ENCODE peak calls at places on chromosomes 7 and 10, in four cellular contexts. One of them, this sample, is unnamed. For H3K4me1 and H3K27me3, the result is how much of the 10 kb centered on the place peaks cover.

GRCh38 chr7:68787586-68787985 is 810.7 kb upstream of the AUTS2 start:
- DNase-seq in cardiac muscle cell: no peak
- DNase-seq in right cardiac atrium: no peak
- DNase-seq in heart right ventricle: no peak
- DNase-seq in this sample: no peak

GRCh38 chr7:80154656-80155325 is 20.2 kb downstream of the GNAI1 start:
- DNase-seq in cardiac muscle cell: peak
- DNase-seq in heart right ventricle: no peak
- DNase-seq in right cardiac atrium: no peak
- DNase-seq in this sample: no peak

GRCh38 chr7:96322373-96322695 is 436 bp upstream of the SLC25A13 start:
- DNase-seq in heart right ventricle: no peak
- DNase-seq in cardiac muscle cell: no peak
- DNase-seq in right cardiac atrium: no peak
- DNase-seq in this sample: no peak

GRCh38 chr10:77496941-77497420 is 140.6 kb downstream of the KCNMA1 start:
- DNase-seq in cardiac muscle cell: no peak
- DNase-seq in right cardiac atrium: no peak
- DNase-seq in heart right ventricle: no peak
- DNase-seq in this sample: no peak

GRCh38 chr7:131843862-131844261 is 287.4 kb upstream of the PODXL start:
- DNase-seq in right cardiac atrium: peak
- DNase-seq in cardiac muscle cell: peak
- DNase-seq in heart right ventricle: peak
- DNase-seq in this sample: no peak

GRCh38 chr7:2611921-2612320 is 19.9 kb upstream of the TTYH3 start:
- DNase-seq in right cardiac atrium: no peak
- DNase-seq in heart right ventricle: no peak
- DNase-seq in cardiac muscle cell: no peak
- DNase-seq in this sample: no peak

GRCh38 chr10:79904671-79905321 is 44.1 kb downstream of the SFTPD start:
- DNase-seq in right cardiac atrium: peak
- DNase-seq in heart right ventricle: peak
- DNase-seq in cardiac muscle cell: peak
- DNase-seq in this sample: peak

GRCh38 chr10:69744971-69745370 is 56.7 kb upstream of the COL13A1 start:
- DNase-seq in cardiac muscle cell: no peak
- DNase-seq in right cardiac atrium: no peak
- DNase-seq in heart right ventricle: no peak
- DNase-seq in this sample: no peak

GRCh38 chr10:52786098-52786497 is 13.5 kb upstream of the MBL2 start:
- DNase-seq in cardiac muscle cell: no peak
- DNase-seq in heart right ventricle: no peak
- DNase-seq in right cardiac atrium: no peak
- DNase-seq in this sample: no peak

GRCh38 chr7:139118803-139119485 is 9.4 kb upstream of the ZC3HAV1 start:
- DNase-seq in right cardiac atrium: no peak
- DNase-seq in cardiac muscle cell: peak
- DNase-seq in heart right ventricle: no peak
- DNase-seq in this sample: peak

GRCh38 chr10:35834916-35835499 is 192.9 kb upstream of the FZD8 start:
- DNase-seq in heart right ventricle: no peak
- DNase-seq in right cardiac atrium: no peak
- DNase-seq in cardiac muscle cell: no peak
- DNase-seq in this sample: no peak

GRCh38 chr10:21496285-21497176 is 29.0 kb downstream of the SKIDA1 start:
- DNase-seq in cardiac muscle cell: peak
- DNase-seq in heart right ventricle: peak
- DNase-seq in right cardiac atrium: peak
- DNase-seq in this sample: peak

GRCh38 chr10:3622427-3622826 is 162.6 kb downstream of the KLF6 start:
- DNase-seq in heart right ventricle: no peak
- DNase-seq in right cardiac atrium: no peak
- DNase-seq in cardiac muscle cell: no peak
- DNase-seq in this sample: peak

GRCh38 chr10:86959737-86960002 is 1.3 kb downstream of the SNCG start:
- DNase-seq in right cardiac atrium: no peak
- DNase-seq in heart right ventricle: no peak
- DNase-seq in cardiac muscle cell: no peak
- DNase-seq in this sample: no peak

GRCh38 chr10:24894309-24894708 is 58.1 kb downstream of the PRTFDC1 start:
- DNase-seq in heart right ventricle: no peak
- DNase-seq in cardiac muscle cell: peak
- DNase-seq in right cardiac atrium: no peak
- DNase-seq in this sample: no peak

GRCh38 chr10:71528371-71529202 is 131.9 kb downstream of the CDH23 start:
- DNase-seq in cardiac muscle cell: no peak
- DNase-seq in heart right ventricle: no peak
- DNase-seq in right cardiac atrium: no peak
- DNase-seq in this sample: no peak

GRCh38 chr10:121580276-121581116 is 17.7 kb downstream of the FGFR2 start:
- DNase-seq in cardiac muscle cell: no peak
- DNase-seq in right cardiac atrium: no peak
- DNase-seq in heart right ventricle: no peak
- DNase-seq in this sample: no peak

GRCh38 chr10:133378251-133379096 is 588 bp upstream of the PAOX start:
- DNase-seq in heart right ventricle: peak
- DNase-seq in cardiac muscle cell: peak
- DNase-seq in right cardiac atrium: peak
- DNase-seq in this sample: peak

GRCh38 chr7:158272091-158272490 is 315.5 kb downstream of the PTPRN2 start:
- DNase-seq in right cardiac atrium: no peak
- DNase-seq in heart right ventricle: no peak
- DNase-seq in cardiac muscle cell: no peak
- DNase-seq in this sample: no peak

GRCh38 chr7:93861325-93861949 is 29.1 kb downstream of the TFPI2 start:
- DNase-seq in cardiac muscle cell: no peak
- DNase-seq in right cardiac atrium: no peak
- DNase-seq in heart right ventricle: no peak
- DNase-seq in this sample: no peak

GRCh38 chr10:78465456-78465855 is 431.8 kb downstream of the RPS24 start:
- DNase-seq in right cardiac atrium: no peak
- DNase-seq in cardiac muscle cell: no peak
- DNase-seq in heart right ventricle: no peak
- DNase-seq in this sample: no peak

GRCh38 chr10:62728479-62728878 is 76.0 kb upstream of the ADO start:
- DNase-seq in cardiac muscle cell: peak
- DNase-seq in right cardiac atrium: no peak
- DNase-seq in heart right ventricle: no peak
- DNase-seq in this sample: no peak

GRCh38 chr7:117796889-117797288 is 76.4 kb downstream of the CTTNBP2 start:
- DNase-seq in right cardiac atrium: no peak
- DNase-seq in cardiac muscle cell: no peak
- DNase-seq in heart right ventricle: no peak
- DNase-seq in this sample: no peak

GRCh38 chr10:17199351-17199804 is 2.1 kb downstream of the TRDMT1 start:
- DNase-seq in right cardiac atrium: no peak
- DNase-seq in cardiac muscle cell: peak
- DNase-seq in heart right ventricle: no peak
- DNase-seq in this sample: no peak

GRCh38 chr10:15120523-15120922 is 23.4 kb downstream of the RPP38 start:
- DNase-seq in right cardiac atrium: no peak
- DNase-seq in cardiac muscle cell: peak
- DNase-seq in heart right ventricle: no peak
- DNase-seq in this sample: no peak

GRCh38 chr10:123270221-123270620 is 116.0 kb downstream of the BUB3 start:
- DNase-seq in heart right ventricle: no peak
- DNase-seq in right cardiac atrium: no peak
- DNase-seq in cardiac muscle cell: peak
- DNase-seq in this sample: no peak

GRCh38 chr10:70699659-70700174 is 27.4 kb downstream of the ADAMTS14 start:
- DNase-seq in cardiac muscle cell: no peak
- DNase-seq in right cardiac atrium: no peak
- DNase-seq in heart right ventricle: no peak
- DNase-seq in this sample: no peak

GRCh38 chr10:102493771-102494170 is 8.7 kb downstream of the ACTR1A start:
- DNase-seq in cardiac muscle cell: no peak
- DNase-seq in right cardiac atrium: no peak
- DNase-seq in heart right ventricle: no peak
- DNase-seq in this sample: no peak

GRCh38 chr10:28991326-28991725 is 297.5 kb upstream of the LYZL1 start:
- DNase-seq in right cardiac atrium: no peak
- DNase-seq in cardiac muscle cell: peak
- DNase-seq in heart right ventricle: peak
- DNase-seq in this sample: no peak

GRCh38 chr7:54932818-54933543 is 85.8 kb upstream of the EGFR start:
- DNase-seq in right cardiac atrium: peak
- DNase-seq in heart right ventricle: peak
- DNase-seq in cardiac muscle cell: peak
- DNase-seq in this sample: no peak

GRCh38 chr7:149885191-149886017 is 11.6 kb downstream of the ATP6V0E2 start:
- DNase-seq in cardiac muscle cell: no peak
- DNase-seq in right cardiac atrium: no peak
- DNase-seq in heart right ventricle: no peak
- DNase-seq in this sample: no peak

GRCh38 chr7:48876087-48876486 is 48.3 kb upstream of the CDC14C start:
- DNase-seq in heart right ventricle: no peak
- DNase-seq in cardiac muscle cell: no peak
- DNase-seq in right cardiac atrium: no peak
- DNase-seq in this sample: no peak

GRCh38 chr10:73183882-73184281 is 16.0 kb downstream of the FAM149B1 start:
- DNase-seq in heart right ventricle: no peak
- DNase-seq in right cardiac atrium: no peak
- DNase-seq in cardiac muscle cell: peak
- DNase-seq in this sample: no peak

GRCh38 chr10:35126062-35126529 is 550 bp upstream of the CREM start:
- DNase-seq in right cardiac atrium: no peak
- DNase-seq in cardiac muscle cell: no peak
- DNase-seq in heart right ventricle: no peak
- DNase-seq in this sample: no peak

GRCh38 chr7:102916881-102917280 is 4.1 kb downstream of the LRRC17 start:
- DNase-seq in cardiac muscle cell: no peak
- DNase-seq in heart right ventricle: no peak
- DNase-seq in right cardiac atrium: no peak
- DNase-seq in this sample: no peak

GRCh38 chr7:38000272-38000671 is 79.8 kb downstream of the EPDR1 start:
- DNase-seq in cardiac muscle cell: peak
- DNase-seq in right cardiac atrium: no peak
- DNase-seq in heart right ventricle: no peak
- DNase-seq in this sample: no peak
- H3K4me1 ChIP-seq in cardiac muscle cell: under half
- H3K4me1 ChIP-seq in right cardiac atrium: under half
- H3K4me1 ChIP-seq in heart right ventricle: under half
- H3K4me1 ChIP-seq in this sample: under half

GRCh38 chr10:30083934-30084333 is 24.5 kb upstream of the JCAD start:
- DNase-seq in right cardiac atrium: no peak
- DNase-seq in cardiac muscle cell: no peak
- DNase-seq in heart right ventricle: no peak
- DNase-seq in this sample: no peak
- H3K27me3 ChIP-seq in right cardiac atrium: under half
- H3K27me3 ChIP-seq in cardiac muscle cell: under half
- H3K27me3 ChIP-seq in heart right ventricle: under half
- H3K27me3 ChIP-seq in this sample: under half

GRCh38 chr10:60480865-60481563 is 91.3 kb upstream of the ANK3 start:
- DNase-seq in heart right ventricle: peak
- DNase-seq in right cardiac atrium: peak
- DNase-seq in cardiac muscle cell: peak
- DNase-seq in this sample: no peak
- H3K4me1 ChIP-seq in heart right ventricle: under half
- H3K4me1 ChIP-seq in right cardiac atrium: under half
- H3K4me1 ChIP-seq in cardiac muscle cell: under half
- H3K4me1 ChIP-seq in this sample: under half

GRCh38 chr10:42952358-42952757 is 124.5 kb upstream of the RET start:
- DNase-seq in right cardiac atrium: no peak
- DNase-seq in heart right ventricle: peak
- DNase-seq in cardiac muscle cell: no peak
- DNase-seq in this sample: no peak

GRCh38 chr10:42954776-42955492 is 121.9 kb upstream of the RET start:
- DNase-seq in cardiac muscle cell: no peak
- DNase-seq in heart right ventricle: no peak
- DNase-seq in right cardiac atrium: no peak
- DNase-seq in this sample: no peak

GRCh38 chr10:42953684-42954674 is 122.9 kb upstream of the RET start:
- DNase-seq in cardiac muscle cell: no peak
- DNase-seq in heart right ventricle: no peak
- DNase-seq in right cardiac atrium: no peak
- DNase-seq in this sample: no peak

GRCh38 chr10:42951486-42952251 is 125.2 kb upstream of the RET start:
- DNase-seq in heart right ventricle: peak
- DNase-seq in cardiac muscle cell: peak
- DNase-seq in right cardiac atrium: peak
- DNase-seq in this sample: no peak

DNA sequence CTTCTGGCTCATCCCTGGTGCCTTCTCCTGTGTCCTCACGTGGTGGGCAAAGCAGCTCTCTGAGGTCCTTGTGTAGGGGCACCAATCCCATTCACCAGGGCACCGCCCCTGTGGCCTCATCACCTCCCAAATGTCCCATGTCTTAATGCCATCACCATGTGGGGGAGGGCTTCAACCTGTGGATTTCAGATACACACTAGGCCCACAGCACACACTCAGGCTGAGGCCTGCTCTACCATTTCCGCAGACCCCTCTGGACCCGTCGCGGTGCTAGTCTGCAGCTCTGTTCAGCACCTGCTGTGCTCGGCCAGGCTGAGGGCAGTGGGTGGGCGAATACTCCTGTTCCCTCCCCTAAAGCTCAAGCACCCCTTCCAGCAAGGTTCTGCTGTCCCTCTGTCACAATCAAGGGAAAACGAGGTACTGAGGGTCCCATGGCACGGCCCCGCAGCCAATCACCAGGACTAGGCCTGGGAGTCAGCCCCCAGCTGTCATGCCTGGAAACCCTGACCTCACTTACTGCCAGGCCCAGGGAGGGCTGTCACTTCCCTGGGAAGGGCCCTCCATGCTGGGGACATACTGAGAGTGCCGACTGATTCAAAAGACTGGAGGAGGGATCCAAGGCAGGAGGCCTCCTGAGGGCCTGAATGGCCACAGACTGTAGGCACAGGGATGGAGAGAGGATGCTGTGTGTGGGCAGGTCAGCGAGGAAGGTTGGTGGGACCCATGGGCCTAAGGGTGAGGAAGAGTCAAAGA is 123.8 kb upstream of the RET start:
- DNase-seq in heart right ventricle: no peak
- DNase-seq in cardiac muscle cell: no peak
- DNase-seq in right cardiac atrium: no peak
- DNase-seq in this sample: no peak
- H3K27me3 ChIP-seq in heart right ventricle: under half
- H3K27me3 ChIP-seq in cardiac muscle cell: under half
- H3K27me3 ChIP-seq in right cardiac atrium: under half
- H3K27me3 ChIP-seq in this sample: under half

GRCh38 chr10:22681301-22681700 is 33.1 kb downstream of the PIP4K2A start:
- DNase-seq in heart right ventricle: no peak
- DNase-seq in right cardiac atrium: no peak
- DNase-seq in cardiac muscle cell: no peak
- DNase-seq in this sample: no peak
- H3K4me1 ChIP-seq in heart right ventricle: under half
- H3K4me1 ChIP-seq in right cardiac atrium: under half
- H3K4me1 ChIP-seq in cardiac muscle cell: under half
- H3K4me1 ChIP-seq in this sample: half or more

GRCh38 chr10:113620486-113620885 is 43.4 kb downstream of the NRAP start:
- DNase-seq in cardiac muscle cell: no peak
- DNase-seq in right cardiac atrium: no peak
- DNase-seq in heart right ventricle: no peak
- DNase-seq in this sample: no peak
- H3K27me3 ChIP-seq in cardiac muscle cell: under half
- H3K27me3 ChIP-seq in right cardiac atrium: under half
- H3K27me3 ChIP-seq in heart right ventricle: under half
- H3K27me3 ChIP-seq in this sample: under half

GRCh38 chr7:26857170-26857533 is 7.2 kb downstream of the SKAP2 start:
- DNase-seq in heart right ventricle: no peak
- DNase-seq in right cardiac atrium: no peak
- DNase-seq in cardiac muscle cell: no peak
- DNase-seq in this sample: no peak
- H3K4me1 ChIP-seq in heart right ventricle: under half
- H3K4me1 ChIP-seq in right cardiac atrium: under half
- H3K4me1 ChIP-seq in cardiac muscle cell: under half
- H3K4me1 ChIP-seq in this sample: under half